ENCODE peak calls at places on chromosome 11, in four cellular contexts. S is pancreas; J is effector memory CD4-positive, alpha-beta T cell; H is PC-3. D is an unnamed sample. For H3K27me3, the result is how much of the 10 kb centered on the place peaks cover.

GRCh38 chr11:65493367-65494176 is 5.3 kb upstream of the MALAT1 start:
- DNase-seq in J (no peak), H (peak), S (peak), D (no peak)

GRCh38 chr11:111463276-111463675 is 48.9 kb downstream of the BTG4 start:
- DNase-seq in S (no peak), J (no peak), H (no peak), D (no peak)

GRCh38 chr11:1654388-1655167 is 25.0 kb downstream of the KRTAP5-5 start:
- DNase-seq in H (no peak), S (peak), J (no peak), D (no peak)

GRCh38 chr11:2816941-2817421 is 68.6 kb downstream of the CDKN1C start:
- DNase-seq in J (no peak), H (no peak), S (peak), D (peak)

GRCh38 chr11:23336961-23337360 is 476.7 kb upstream of the CCDC179 start:
- DNase-seq in S (no peak), J (no peak), H (no peak), D (no peak)

GRCh38 chr11:8717876-8718753 is 35.5 kb downstream of the RPL27A start:
- DNase-seq in S (no peak), J (no peak), H (peak), D (peak)

GRCh38 chr11:16979708-16980622 is 34.2 kb downstream of the PLEKHA7 start:
- DNase-seq in S (no peak), J (no peak), H (no peak), D (no peak)

GRCh38 chr11:105236631-105237030 is 97.1 kb upstream of the CARD18 start:
- DNase-seq in H (peak), S (no peak), J (no peak), D (no peak)

GRCh38 chr11:116610190-116610589 is 162.6 kb downstream of the BUD13 start:
- DNase-seq in H (no peak), J (no peak), S (no peak), D (peak)

GRCh38 chr11:118912742-118913410 is 12.8 kb downstream of the BCL9L start:
- DNase-seq in H (peak), J (no peak), S (no peak), D (no peak)

GRCh38 chr11:94731921-94732601 is 36.1 kb upstream of the AMOTL1 start:
- DNase-seq in J (no peak), S (no peak), H (peak), D (no peak)

GRCh38 chr11:94735907-94736306 is 32.2 kb upstream of the AMOTL1 start:
- DNase-seq in S (no peak), H (no peak), J (no peak), D (no peak)

GRCh38 chr11:94732617-94733292 is 35.4 kb upstream of the AMOTL1 start:
- DNase-seq in S (no peak), H (peak), J (no peak), D (no peak)

GRCh38 chr11:94737171-94737611 is 31.0 kb upstream of the AMOTL1 start:
- DNase-seq in H (peak), S (no peak), J (no peak), D (no peak)

GRCh38 chr11:94734563-94735275 is 33.4 kb upstream of the AMOTL1 start:
- DNase-seq in J (no peak), S (no peak), H (peak), D (no peak)
- H3K27me3 ChIP-seq in J (under half), S (under half), H (under half), D (under half)

DNA sequence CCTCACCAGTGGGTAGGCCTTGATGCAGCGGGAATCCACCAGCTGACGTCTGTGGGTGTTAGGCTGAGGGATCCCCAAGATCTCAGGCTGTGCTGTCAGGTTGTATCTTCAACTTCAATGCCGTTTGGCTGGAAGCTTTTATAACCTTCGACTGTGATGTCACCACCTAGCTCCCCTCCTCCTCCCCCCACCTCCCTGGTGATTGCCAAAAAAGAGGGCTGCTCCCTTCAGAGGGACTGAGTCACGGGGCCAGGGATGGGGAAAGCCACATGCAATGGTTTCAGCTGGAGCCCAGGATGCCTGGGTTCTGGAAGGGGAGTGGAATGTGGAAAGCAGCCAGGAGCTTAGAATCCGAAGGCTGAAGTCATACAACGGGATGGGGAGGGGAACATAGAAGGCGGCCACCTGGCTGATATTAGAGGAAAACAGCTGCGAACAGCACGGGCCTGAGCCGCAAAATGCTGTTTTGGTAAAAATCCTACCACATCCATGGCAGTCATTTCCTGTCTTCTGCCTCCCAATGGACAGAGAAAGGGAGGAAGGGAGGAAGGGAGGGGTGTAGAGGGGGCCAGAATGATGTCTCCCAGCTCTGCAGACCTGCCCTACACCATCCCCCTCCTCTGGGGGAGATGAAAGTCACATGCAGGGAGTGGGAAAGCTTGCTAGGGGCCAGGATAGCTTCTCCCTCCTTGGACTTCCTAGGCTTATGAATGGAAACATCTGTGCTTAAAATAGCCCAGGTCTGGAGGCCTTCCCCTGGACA is at the start of gene LRRN4CL:
- DNase-seq in H (no peak), J (no peak), S (no peak), D (peak)
- H3K4me3 ChIP-seq in H (no peak), J (no peak), S (no peak), D (peak)

DNA sequence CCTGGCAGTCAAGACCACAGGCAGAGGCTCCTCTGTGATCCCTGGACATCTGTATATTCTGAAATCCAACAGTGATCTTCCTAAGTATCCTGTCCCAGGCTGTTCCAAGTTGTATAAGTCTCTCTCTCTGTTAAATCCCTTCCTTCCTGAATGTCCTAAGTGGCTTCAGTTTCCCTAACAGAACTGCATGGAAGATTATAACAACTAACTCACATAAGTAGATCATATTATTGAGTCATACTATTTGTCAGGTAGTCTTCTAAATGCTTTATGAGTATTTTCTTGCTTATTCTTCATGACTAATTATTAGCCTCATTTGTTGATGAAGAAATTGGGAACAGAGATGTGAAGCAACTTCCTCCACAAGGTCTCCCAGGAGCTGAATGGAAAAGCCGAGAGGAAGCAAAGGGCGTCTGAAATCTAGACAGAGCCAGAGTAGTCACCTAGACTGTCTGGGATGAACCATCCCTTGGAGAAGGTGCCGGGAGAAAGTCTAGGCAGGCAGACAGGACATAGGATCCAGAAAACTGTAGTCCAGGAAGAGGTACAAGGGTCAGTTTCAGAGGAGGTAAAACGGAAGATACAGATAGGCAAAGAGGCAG is 93.2 kb upstream of the FAT3 start:
- DNase-seq in H (peak), J (no peak), S (no peak), D (no peak)
- H3K27ac ChIP-seq in H (no peak), J (no peak), S (no peak), D (no peak)

GRCh38 chr11:132943325-132943736 is 589.0 kb downstream of the OPCML start:
- DNase-seq in H (no peak), J (no peak), S (no peak), D (no peak)
- H3K27me3 ChIP-seq in H (under half), J (under half), S (under half), D (under half)

DNA sequence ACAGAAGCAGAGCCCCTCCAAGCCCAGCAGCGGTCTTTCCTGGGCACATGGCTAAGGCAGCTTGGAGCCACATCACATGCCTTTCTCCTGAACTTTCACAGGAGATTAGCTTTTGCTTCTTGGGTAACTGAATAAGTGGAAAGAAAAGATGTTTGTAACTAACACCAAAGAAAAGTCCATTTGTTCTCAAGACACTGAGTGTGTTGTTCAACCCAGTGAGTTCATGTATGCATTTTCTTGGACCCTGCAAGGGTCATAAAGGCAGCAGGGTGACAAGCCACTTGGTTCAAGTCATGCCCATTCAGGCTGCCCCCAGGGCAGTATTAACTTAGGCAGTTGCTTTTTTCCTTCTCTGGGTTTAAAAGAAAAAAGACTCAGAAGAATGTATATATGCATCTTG is 203.4 kb downstream of the FAM76B start:
- DNase-seq in H (no peak), J (no peak), S (no peak), D (no peak)
- H3K4me3 ChIP-seq in H (no peak), J (no peak), S (no peak), D (no peak)

GRCh38 chr11:66880484-66881211 is 23.8 kb downstream of the LRFN4 start:
- DNase-seq in J (no peak), H (peak), S (no peak), D (peak)
- H3K27ac ChIP-seq in J (no peak), H (peak), S (no peak), D (peak)

GRCh38 chr11:69702769-69703510 is 882 bp downstream of the FGF19 start:
- DNase-seq in S (no peak), H (no peak), J (no peak), D (no peak)
- H3K27me3 ChIP-seq in S (under half), H (under half), J (under half), D (under half)

DNA sequence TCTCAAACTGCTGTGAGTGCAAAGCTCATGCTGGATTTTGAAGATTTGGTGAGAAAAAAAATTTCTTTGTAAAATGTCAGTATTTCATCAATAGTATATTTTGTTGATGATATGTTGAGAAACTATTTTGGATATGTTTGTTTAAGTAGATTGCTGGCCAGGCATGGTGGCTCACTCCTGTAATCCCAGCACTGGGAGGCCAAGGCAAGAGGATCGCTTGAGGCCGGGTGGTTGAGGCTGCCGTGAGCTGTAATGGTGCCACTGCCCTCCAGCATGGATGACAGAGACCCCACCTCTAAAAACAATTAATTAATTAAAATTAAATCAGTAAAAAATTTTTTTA is 6.9 kb upstream of the IFITM3 start:
- DNase-seq in H (no peak), S (no peak), J (no peak), D (no peak)
- H3K4me3 ChIP-seq in H (no peak), S (no peak), J (no peak), D (no peak)

DNA sequence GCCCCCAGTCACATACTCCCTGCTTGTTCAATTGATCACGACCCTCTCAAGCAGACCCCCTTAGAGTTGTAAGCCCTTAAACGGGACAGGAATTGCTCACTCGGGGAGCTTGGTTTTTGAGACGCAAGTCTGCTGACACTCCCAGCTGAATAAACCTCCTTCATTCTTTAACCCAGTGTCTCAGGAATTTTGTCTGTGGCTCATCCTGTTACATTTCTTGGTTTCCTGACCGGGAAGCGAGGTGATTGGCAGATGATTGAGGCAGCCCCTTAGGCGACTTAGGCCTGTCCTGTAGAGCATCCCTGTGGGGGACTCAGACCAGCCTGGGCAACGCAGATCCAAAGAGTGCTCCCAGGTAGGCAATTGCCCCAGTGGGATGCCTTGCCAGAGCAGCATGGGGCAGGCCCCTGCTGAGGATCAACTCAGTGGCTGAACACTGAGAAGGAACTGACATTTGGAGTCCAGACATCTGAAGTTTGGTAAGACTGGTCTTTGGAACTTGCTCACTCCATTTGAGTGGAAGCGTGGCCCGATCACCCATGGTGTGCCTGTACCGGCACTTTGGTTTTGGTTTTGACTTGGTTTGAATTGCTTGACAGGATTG is 51.5 kb downstream of the NEU3 start:
- DNase-seq in J (no peak), H (no peak), S (no peak), D (no peak)
- H3K27ac ChIP-seq in J (no peak), H (no peak), S (no peak), D (no peak)

GRCh38 chr11:57646756-57647303 is 2.9 kb downstream of the YPEL4 start:
- DNase-seq in J (no peak), S (no peak), H (no peak), D (no peak)
- H3K27me3 ChIP-seq in J (under half), S (under half), H (under half), D (under half)

D was measured in breast epithelium.